ENCODE peak calls at places on chromosomes 2 and 18, in eight cellular contexts. J is prostate gland, H is IMR-90, I is left ventricle myocardium inferior, G is PC-9, A is GM23248, O is K562, D is aorta. B is an unnamed sample.

GRCh38 chr18:48319796-48320638 is 89.2 kb downstream of the ZBTB7C start:
- DNase-seq in D (no peak), J (no peak), A (peak; percentile 58), O (no peak), G (no peak), I (no peak), H (peak; percentile 35), B (no peak)

GRCh38 chr2:46770622-46771021 is 145.0 kb downstream of the MCFD2 start:
- DNase-seq in D (no peak), A (peak; percentile 84), G (no peak), O (no peak), H (peak; percentile 96), J (no peak), I (no peak), B (no peak)

GRCh38 chr18:22286576-22286975 is 117.2 kb downstream of the GATA6 start:
- DNase-seq in H (no peak), D (no peak), J (peak; percentile 62), O (no peak), G (peak; percentile 64), A (peak; percentile 60), I (no peak), B (no peak)

GRCh38 chr2:242029422-242030225 is 160.1 kb downstream of the RTP5 start:
- DNase-seq in A (peak; percentile 20), I (no peak), G (no peak), H (no peak), J (no peak), O (no peak), D (no peak), B (peak; percentile 2)

GRCh38 chr18:9915291-9916066 is 1.7 kb downstream of the VAPA start:
- DNase-seq in J (no peak), D (no peak), A (peak; percentile 36), H (peak; percentile 7), I (no peak), G (no peak), O (no peak), B (no peak)

GRCh38 chr18:23134780-23135678 is at the start of gene CABLES1:
- DNase-seq in O (no peak), A (peak; percentile 76), I (peak; percentile 54), J (peak; percentile 43), D (peak; percentile 87), H (peak; percentile 59), G (peak; percentile 62), B (peak; percentile 82)

GRCh38 chr2:129178356-129178755 is 801.1 kb upstream of the RAB6C start:
- DNase-seq in D (peak; percentile 90), I (peak; percentile 43), A (peak; percentile 59), J (no peak), H (no peak), O (no peak), G (no peak), B (peak; percentile 58)

GRCh38 chr2:222943820-222944219 is 83.0 kb downstream of the ACSL3 start:
- DNase-seq in A (peak; percentile 50), J (no peak), D (no peak), H (peak; percentile 63), I (no peak), O (no peak), G (peak; percentile 57), B (no peak)

GRCh38 chr2:113324684-113325160 is 46.0 kb upstream of the PAX8 start:
- DNase-seq in D (peak; percentile 83), H (peak; percentile 48), J (peak; percentile 24), G (peak; percentile 67), O (peak; percentile 64), A (peak; percentile 84), I (peak; percentile 52), B (peak; percentile 34)

GRCh38 chr2:166156985-166157490 is 29.2 kb upstream of the SCN1A start:
- DNase-seq in G (no peak), O (no peak), J (no peak), A (no peak), I (no peak), D (no peak), H (no peak), B (no peak)

GRCh38 chr2:127681288-127681771 is 6.0 kb upstream of the LIMS2 start:
- DNase-seq in O (no peak), A (peak; percentile 30), D (peak; percentile 84), J (no peak), G (no peak), H (no peak), I (peak; percentile 63), B (peak; percentile 68)

GRCh38 chr2:240435457-240435954 is at the start of gene GPC1:
- DNase-seq in O (peak; percentile 76), D (peak; percentile 91), J (peak; percentile 72), I (peak; percentile 73), A (peak; percentile 90), G (no peak), H (peak; percentile 76), B (peak; percentile 73)

GRCh38 chr2:236743623-236744280 is 174.1 kb downstream of the ACKR3 start:
- DNase-seq in D (no peak), H (peak; percentile 18), J (no peak), A (peak; percentile 92), I (no peak), G (no peak), O (no peak), B (no peak)

GRCh38 chr2:191376981-191377629 is 131.9 kb downstream of the MYO1B start:
- DNase-seq in G (peak; percentile 48), A (peak; percentile 96), O (peak; percentile 52), I (peak; percentile 50), D (peak; percentile 87), H (peak; percentile 93), J (peak; percentile 37), B (peak; percentile 61)

DNA sequence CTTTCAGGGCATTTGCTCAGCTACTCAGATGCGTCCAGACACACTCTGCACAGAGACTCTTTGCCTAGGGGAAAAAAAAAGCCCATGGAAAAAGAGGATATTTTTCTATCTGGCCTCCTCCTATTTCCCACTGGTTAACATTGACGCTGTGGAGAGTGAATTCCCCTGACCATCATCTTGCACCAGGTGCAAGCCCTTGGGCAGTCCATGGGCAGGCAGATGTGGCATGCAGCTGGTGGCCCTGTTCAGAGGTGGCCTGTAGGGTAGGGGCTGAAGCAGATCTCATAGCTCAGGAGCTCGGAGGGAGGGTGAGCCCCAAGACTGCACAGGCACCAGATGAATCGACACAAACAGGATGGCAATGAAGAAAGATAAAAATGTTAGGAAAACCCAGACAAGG is 158.0 kb downstream of the METTL4 start:
- DNase-seq in D (no peak), A (no peak), O (no peak), G (no peak), I (no peak), H (no peak), J (no peak), B (no peak)
- H3K27me3 ChIP-seq in D (no peaks in the 10 kb centered on the region), A (no peaks in the 10 kb centered on the region), O (no peaks in the 10 kb centered on the region), G (no peaks in the 10 kb centered on the region), I (no peaks in the 10 kb centered on the region), H (no peaks in the 10 kb centered on the region), J (no peaks in the 10 kb centered on the region), B (no peaks in the 10 kb centered on the region)

DNA sequence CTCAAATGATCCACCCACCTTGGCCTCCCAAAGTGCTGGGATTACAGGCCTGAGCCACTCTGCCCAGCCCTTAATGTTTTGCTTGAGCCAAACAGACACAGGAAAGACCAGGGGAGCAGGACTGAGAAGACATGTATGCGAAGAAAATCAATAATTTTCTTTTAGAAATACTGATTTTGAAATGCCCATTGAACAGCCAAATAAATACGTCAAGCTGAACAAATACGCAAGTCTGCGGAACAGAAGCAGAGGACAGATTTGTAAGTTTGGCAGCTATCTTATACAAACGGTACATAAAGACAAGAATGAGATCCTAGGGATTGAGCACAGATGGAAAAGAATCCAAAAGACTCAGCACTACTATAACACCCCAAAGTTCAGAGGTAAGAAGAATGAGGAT is 20.8 kb downstream of the SF3B1 start:
- DNase-seq in A (no peak), D (no peak), G (no peak), H (no peak), J (no peak), I (no peak), O (no peak), B (no peak)
- H3K36me3 ChIP-seq in A (peaks cover 80% of the 10 kb centered on the region), D (peaks cover 8% of the 10 kb centered on the region), G (peaks cover 25% of the 10 kb centered on the region), H (peaks cover 72% of the 10 kb centered on the region), J (peaks cover 9% of the 10 kb centered on the region), I (peaks cover 98% of the 10 kb centered on the region), O (peaks cover 83% of the 10 kb centered on the region), B (peaks cover 100% of the 10 kb centered on the region)

GRCh38 chr2:134716716-134717585 is 1.8 kb downstream of the TMEM163 start:
- DNase-seq in G (no peak), A (no peak), J (no peak), O (no peak), H (no peak), I (no peak), D (no peak), B (no peak)
- H3K27me3 ChIP-seq in G (peaks cover 9% of the 10 kb centered on the region), A (peaks cover 58% of the 10 kb centered on the region), J (peaks cover 7% of the 10 kb centered on the region), O (peaks cover 39% of the 10 kb centered on the region), H (peaks cover 57% of the 10 kb centered on the region), I (peaks cover 97% of the 10 kb centered on the region), D (no peaks in the 10 kb centered on the region), B (peaks cover 69% of the 10 kb centered on the region)

DNA sequence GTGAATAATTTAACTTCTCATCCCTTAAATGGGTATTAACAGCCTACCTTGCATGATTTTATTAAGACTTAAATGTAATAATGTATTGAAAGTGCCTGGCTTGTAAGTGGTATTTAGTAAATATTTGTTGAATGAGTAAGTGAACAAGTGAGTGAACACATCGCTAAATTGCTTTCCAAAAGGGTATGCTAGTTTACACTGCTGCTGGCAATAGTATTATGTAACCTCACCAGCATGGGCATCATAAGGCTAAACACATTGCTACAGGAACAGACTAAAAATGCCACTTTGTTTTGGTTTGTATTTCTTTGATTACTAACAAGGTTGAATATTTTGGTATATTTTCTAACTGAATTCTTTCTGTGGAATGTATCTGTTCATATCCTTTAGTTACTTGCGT is 9.8 kb downstream of the WDR43 start:
- DNase-seq in G (no peak), I (no peak), H (peak; percentile 59), O (no peak), D (no peak), J (no peak), A (peak; percentile 70), B (no peak)
- H3K36me3 ChIP-seq in G (peaks cover 70% of the 10 kb centered on the region), I (peaks cover 47% of the 10 kb centered on the region), H (peaks cover 26% of the 10 kb centered on the region), O (peaks cover 95% of the 10 kb centered on the region), D (peaks cover 8% of the 10 kb centered on the region), J (no peaks in the 10 kb centered on the region), A (peaks cover 43% of the 10 kb centered on the region), B (no peaks in the 10 kb centered on the region)

GRCh38 chr2:80303825-80304521 is 579 bp downstream of the LRRTM1 start:
- DNase-seq in J (no peak), G (no peak), A (peak; percentile 9), O (no peak), D (no peak), I (no peak), H (no peak), B (no peak)

GRCh38 chr2:80302001-80302464 is 2.5 kb downstream of the LRRTM1 start:
- DNase-seq in J (no peak), A (no peak), O (no peak), H (no peak), I (no peak), G (no peak), D (no peak), B (no peak)

GRCh38 chr2:80304522-80304878 is at the start of gene LRRTM1:
- DNase-seq in O (peak; percentile 33), H (no peak), A (peak; percentile 12), G (no peak), I (no peak), D (no peak), J (no peak), B (no peak)

GRCh38 chr2:80302465-80303005 is 2.0 kb downstream of the LRRTM1 start:
- DNase-seq in I (no peak), H (no peak), D (no peak), A (no peak), J (no peak), G (no peak), O (no peak), B (no peak)

GRCh38 chr2:80303006-80303741 is 1.4 kb downstream of the LRRTM1 start:
- DNase-seq in O (peak; percentile 8), H (no peak), I (no peak), J (no peak), G (no peak), D (peak; percentile 67), A (peak; percentile 5), B (no peak)
- H3K27me3 ChIP-seq in O (peaks cover 24% of the 10 kb centered on the region), H (peaks cover 42% of the 10 kb centered on the region), I (peaks cover 88% of the 10 kb centered on the region), J (peaks cover 20% of the 10 kb centered on the region), G (peaks cover 7% of the 10 kb centered on the region), D (no peaks in the 10 kb centered on the region), A (peaks cover 39% of the 10 kb centered on the region), B (peaks cover 26% of the 10 kb centered on the region)

GRCh38 chr2:38629684-38630083 is 27.0 kb upstream of the HNRNPLL start:
- DNase-seq in D (no peak), G (no peak), A (no peak), I (no peak), O (no peak), H (no peak), J (no peak), B (no peak)
- H3K36me3 ChIP-seq in D (no peaks in the 10 kb centered on the region), G (no peaks in the 10 kb centered on the region), A (no peaks in the 10 kb centered on the region), I (no peaks in the 10 kb centered on the region), O (no peaks in the 10 kb centered on the region), H (no peaks in the 10 kb centered on the region), J (no peaks in the 10 kb centered on the region), B (no peaks in the 10 kb centered on the region)